ENCODE peak calls at places on chromosomes 7 and 10, in nine cellular contexts. C is C1 segment of cervical spinal cord; J is right atrium auricular region; E is tibial nerve; T is kidney; L is thyroid gland; K is stimulated activated CD4-positive, alpha-beta T cell treated with anti-CD3 and anti-CD28 coated beads, Interleukin-4, amount 100 ng/mL, for 1 hour; U is Right ventricle myocardium inferior; F is NCI-H1092. G is an unnamed sample.

GRCh38 chr7:90474284-90475210 is 5.1 kb downstream of the PTTG1IP2 start:
- DNase-seq in U (no peak), E (no peak), L (no peak), C (no peak), T (no peak), J (no peak), F (no peak), K (no peak), G (no peak)

GRCh38 chr10:133132711-133133291 is 27.2 kb upstream of the KNDC1 start:
- DNase-seq in F (no peak), E (no peak), U (no peak), C (no peak), K (no peak), L (no peak), T (peak), J (no peak), G (no peak)

GRCh38 chr7:142817506-142817905 is 37.4 kb upstream of the EPHB6 start:
- DNase-seq in E (no peak), J (no peak), K (no peak), U (no peak), T (no peak), F (no peak), C (no peak), L (no peak), G (no peak)

GRCh38 chr10:100009283-100009792 is 409 bp downstream of the DNMBP start:
- DNase-seq in E (peak), J (no peak), L (peak), K (no peak), F (peak), C (peak), T (no peak), U (peak), G (no peak)

GRCh38 chr7:193538-194256 is 1.3 kb downstream of the FAM20C start:
- DNase-seq in K (no peak), C (peak), E (no peak), U (no peak), F (no peak), J (no peak), L (no peak), T (peak), G (no peak)

GRCh38 chr10:9254353-9254752 is 1199.9 kb downstream of the GATA3 start:
- DNase-seq in F (no peak), C (no peak), L (no peak), T (no peak), K (no peak), E (no peak), J (no peak), U (no peak), G (no peak)

GRCh38 chr10:30873408-30873807 is 158.3 kb downstream of the ZNF438 start:
- DNase-seq in C (no peak), K (no peak), J (no peak), F (no peak), E (no peak), U (no peak), L (no peak), T (no peak), G (no peak)

GRCh38 chr10:98030991-98031431 is 590 bp upstream of the CRTAC1 start:
- DNase-seq in U (no peak), J (no peak), K (no peak), L (peak), T (peak), F (no peak), C (peak), E (no peak), G (no peak)

GRCh38 chr10:78742730-78743615 is 325.8 kb upstream of the ZMIZ1 start:
- DNase-seq in L (no peak), E (peak), J (no peak), C (no peak), U (no peak), F (no peak), T (peak), K (no peak), G (no peak)

GRCh38 chr7:40965016-40965415 is 737.9 kb downstream of the INHBA start:
- DNase-seq in L (no peak), U (no peak), E (no peak), J (no peak), K (no peak), T (no peak), F (no peak), C (no peak), G (no peak)

GRCh38 chr10:22321831-22322662 is 1.1 kb downstream of the BMI1 start:
- DNase-seq in K (peak), T (peak), F (no peak), L (peak), C (peak), U (peak), J (no peak), E (no peak), G (peak)

GRCh38 chr10:110865184-110865803 is 6.4 kb upstream of the PDCD4 start:
- DNase-seq in K (no peak), J (peak), F (no peak), E (no peak), C (no peak), U (no peak), L (peak), T (no peak), G (no peak)

GRCh38 chr10:5643356-5643755 is 23.0 kb downstream of the ASB13 start:
- DNase-seq in F (no peak), K (no peak), U (no peak), E (no peak), J (no peak), C (no peak), T (no peak), L (no peak), G (no peak)

G was measured in CD4-positive, CD25-positive, alpha-beta regulatory T cell.